ENCODE peak calls at places on chromosomes 11 and 22, in eight cellular contexts. C, D, X, I, R, P, L and M are unnamed samples.
A peak's percentile ranks its signal among the peaks of the same experiment; 100 is the strongest.

GRCh38 chr11:61498767-61499341 is 9.7 kb upstream of the LRRC10B start:
- DNase-seq in R (no peak), C (no peak), I (no peak), L (no peak), P (no peak), X (no peak), D (no peak), M (peak; percentile 51)

GRCh38 chr11:2816941-2817421 is 68.6 kb downstream of the CDKN1C start:
- DNase-seq in D (peak; percentile 47), P (no peak), I (no peak), R (peak; percentile 22), X (peak; percentile 24), C (peak; percentile 28), L (peak; percentile 81), M (no peak)

GRCh38 chr22:39349967-39350802 is at the start of gene SYNGR1:
- DNase-seq in C (no peak), I (no peak), R (no peak), D (no peak), P (no peak), L (no peak), X (no peak), M (no peak)

GRCh38 chr11:66317322-66317765 is 500 bp upstream of the CD248 start:
- DNase-seq in I (no peak), X (peak; percentile 60), D (peak; percentile 76), P (no peak), R (no peak), C (no peak), L (peak; percentile 68), M (no peak)

GRCh38 chr11:34064291-34064690 is 12.8 kb downstream of the CAPRIN1 start:
- DNase-seq in P (no peak), I (no peak), C (no peak), L (no peak), X (no peak), D (no peak), R (no peak), M (no peak)

GRCh38 chr11:25860677-25861445 is 471.1 kb upstream of the ANO3 start:
- DNase-seq in X (no peak), P (no peak), I (peak; percentile 63), L (peak; percentile 15), C (no peak), D (no peak), R (no peak), M (no peak)

GRCh38 chr11:110892741-110893285 is 180.6 kb upstream of the ARHGAP20 start:
- DNase-seq in P (no peak), R (no peak), L (peak; percentile 25), X (no peak), D (no peak), I (no peak), C (no peak), M (no peak)

GRCh38 chr11:27388001-27388400 is 25.0 kb upstream of the CCDC34 start:
- DNase-seq in D (no peak), L (no peak), X (no peak), P (no peak), I (no peak), R (no peak), C (no peak), M (no peak)

GRCh38 chr11:45768486-45768885 is 36.5 kb upstream of the SLC35C1 start:
- DNase-seq in R (no peak), I (no peak), D (no peak), X (no peak), P (no peak), L (no peak), C (no peak), M (no peak)

GRCh38 chr22:17120711-17121234 is 387 bp downstream of the TMEM121B start:
- DNase-seq in D (no peak), I (no peak), R (no peak), P (no peak), L (no peak), C (no peak), X (no peak), M (no peak)

GRCh38 chr11:72378704-72379383 is 55.5 kb downstream of the CLPB start:
- DNase-seq in L (peak; percentile 48), X (peak; percentile 88), D (no peak), C (peak; percentile 31), R (no peak), I (peak; percentile 22), P (no peak), M (no peak)

GRCh38 chr11:96246718-96247540 is 96.1 kb downstream of the MAML2 start:
- DNase-seq in X (no peak), R (no peak), C (no peak), I (no peak), L (peak; percentile 83), D (no peak), P (no peak), M (no peak)

GRCh38 chr11:90407350-90407749 is 184.5 kb upstream of the CHORDC1 start:
- DNase-seq in D (no peak), X (no peak), R (no peak), I (no peak), P (no peak), C (no peak), L (no peak), M (no peak)

GRCh38 chr22:28279888-28280287 is 360.8 kb upstream of the PITPNB start:
- DNase-seq in P (no peak), L (peak; percentile 72), R (no peak), X (no peak), I (no peak), D (peak; percentile 28), C (no peak), M (no peak)

GRCh38 chr11:6727971-6728890 is 43.5 kb downstream of the OR2AG2 start:
- DNase-seq in D (no peak), L (no peak), P (no peak), I (no peak), X (no peak), C (no peak), R (no peak), M (no peak)

GRCh38 chr22:49765091-49765771 is 62.4 kb downstream of the BRD1 start:
- DNase-seq in R (no peak), L (no peak), C (peak; percentile 6), P (no peak), I (no peak), X (peak; percentile 13), D (no peak), M (peak; percentile 40)

GRCh38 chr11:120863359-120863758 is 160.5 kb upstream of the TBCEL start:
- DNase-seq in R (peak; percentile 73), C (no peak), D (peak; percentile 2), I (no peak), P (no peak), L (peak; percentile 15), X (no peak), M (no peak)

GRCh38 chr22:43047605-43048004 is 32.7 kb upstream of the PACSIN2 start:
- DNase-seq in P (no peak), D (no peak), R (no peak), X (no peak), C (no peak), L (no peak), I (no peak), M (no peak)

GRCh38 chr22:40347300-40347699 is 1.0 kb downstream of the ADSL start:
- DNase-seq in I (no peak), C (no peak), L (no peak), D (no peak), X (no peak), P (no peak), R (no peak), M (no peak)

GRCh38 chr11:82871646-82872045 is 28.6 kb downstream of the PRCP start:
- DNase-seq in X (no peak), L (no peak), C (no peak), R (no peak), I (no peak), D (peak; percentile 71), P (no peak), M (no peak)

GRCh38 chr22:20204821-20205220 is 54.0 kb upstream of the CCDC188 start:
- DNase-seq in R (no peak), C (no peak), D (no peak), P (no peak), L (no peak), X (no peak), I (no peak), M (no peak)

GRCh38 chr11:114890076-114890475 is 211.7 kb downstream of the NXPE2 start:
- DNase-seq in D (no peak), L (no peak), X (no peak), R (no peak), C (no peak), P (no peak), I (no peak), M (no peak)
- H3K4me3 ChIP-seq in D (no peak overlapping the region), L (no peak overlapping the region), X (no peak overlapping the region), R (no peak overlapping the region), C (no peak overlapping the region), P (no peak overlapping the region), I (no peak overlapping the region), M (no peak overlapping the region)

GRCh38 chr22:41976070-41976901 is 7.0 kb downstream of the SEPTIN3 start:
- DNase-seq in I (peak; percentile 41), D (no peak), C (peak; percentile 47), L (no peak), R (no peak), X (no peak), P (peak; percentile 22), M (no peak)
- H3K4me3 ChIP-seq in I (no peak overlapping the region), D (peak overlapping the region; percentile 24), C (peak overlapping the region; percentile 28), L (peak overlapping the region; percentile 30), R (peak overlapping the region; percentile 48), X (peak overlapping the region; percentile 10), P (no peak overlapping the region), M (peak overlapping the region; percentile 38)

GRCh38 chr22:38249803-38250641 is 22.8 kb downstream of the TMEM184B start:
- DNase-seq in D (no peak), X (no peak), R (no peak), I (no peak), P (no peak), L (no peak), C (no peak), M (no peak)
- H3K4me3 ChIP-seq in D (no peak overlapping the region), X (no peak overlapping the region), R (no peak overlapping the region), I (no peak overlapping the region), P (no peak overlapping the region), L (no peak overlapping the region), C (no peak overlapping the region), M (no peak overlapping the region)

GRCh38 chr11:11584446-11584810 is 37.4 kb downstream of the GALNT18 start:
- DNase-seq in P (no peak), X (no peak), C (no peak), L (peak; percentile 97), D (peak; percentile 62), R (no peak), I (no peak), M (peak; percentile 84)

GRCh38 chr11:11584937-11585336 is 36.9 kb downstream of the GALNT18 start:
- DNase-seq in X (no peak), L (peak; percentile 60), D (no peak), P (no peak), I (no peak), C (no peak), R (no peak), M (no peak)

GRCh38 chr11:11582261-11582701 is 39.5 kb downstream of the GALNT18 start:
- DNase-seq in I (no peak), D (no peak), C (no peak), X (no peak), R (no peak), P (no peak), L (no peak), M (no peak)

GRCh38 chr11:11581493-11581880 is 40.3 kb downstream of the GALNT18 start:
- DNase-seq in L (no peak), X (no peak), P (no peak), C (no peak), R (no peak), D (no peak), I (no peak), M (no peak)

GRCh38 chr11:11583801-11584445 is 37.9 kb downstream of the GALNT18 start:
- DNase-seq in I (no peak), X (no peak), L (peak; percentile 9), D (no peak), R (no peak), C (no peak), P (no peak), M (no peak)
- H3K4me3 ChIP-seq in I (no peak overlapping the region), X (no peak overlapping the region), L (no peak overlapping the region), D (no peak overlapping the region), R (no peak overlapping the region), C (no peak overlapping the region), P (no peak overlapping the region), M (no peak overlapping the region)